ENCODE peak calls at places on chromosome 1, in four cellular contexts. L is right cardiac atrium, T is PC-9, P is tibial artery. W is an unnamed sample. For H3K9me3, the result is how much of the 10 kb centered on the place peaks cover.

GRCh38 chr1:168626326-168626725 is 49.9 kb downstream of the XCL1 start:
- DNase-seq in L (no peak), T (no peak), P (no peak), W (no peak)

GRCh38 chr1:43345119-43345518 is 7.5 kb downstream of the MPL start:
- DNase-seq in L (no peak), T (peak), P (no peak), W (peak)

GRCh38 chr1:224432672-224433040 is 1.9 kb downstream of the WDR26 start:
- DNase-seq in L (no peak), T (no peak), P (no peak), W (peak)

GRCh38 chr1:13754510-13755103 is 54.6 kb downstream of the PRDM2 start:
- DNase-seq in L (no peak), T (no peak), P (no peak), W (no peak)

GRCh38 chr1:112744019-112744578 is 29.0 kb upstream of the PPM1J start:
- DNase-seq in L (peak), T (no peak), P (no peak), W (peak)

GRCh38 chr1:178686407-178686806 is 38.6 kb upstream of the RALGPS2 start:
- DNase-seq in L (no peak), T (no peak), P (no peak), W (no peak)

GRCh38 chr1:224340711-224341384 is 10.9 kb upstream of the NVL start:
- DNase-seq in L (peak), T (no peak), P (no peak), W (peak)

GRCh38 chr1:178494569-178494971 is 2.2 kb downstream of the CLEC20A start:
- DNase-seq in L (no peak), T (no peak), P (no peak), W (no peak)

GRCh38 chr1:180510882-180511281 is 8.5 kb upstream of the ACBD6 start:
- DNase-seq in L (no peak), T (no peak), P (no peak), W (no peak)

GRCh38 chr1:212247179-212247721 is 38.0 kb upstream of the PPP2R5A start:
- DNase-seq in L (peak), T (no peak), P (no peak), W (no peak)

GRCh38 chr1:159430985-159431384 is 1.0 kb upstream of the OR10J4 start:
- DNase-seq in L (no peak), T (no peak), P (no peak), W (no peak)

GRCh38 chr1:114353233-114353632 is 157.8 kb downstream of the TRIM33 start:
- DNase-seq in L (peak), T (no peak), P (peak), W (no peak)

GRCh38 chr1:188514917-188515316 is 1686.2 kb downstream of the PLA2G4A start:
- DNase-seq in L (no peak), T (no peak), P (no peak), W (no peak)

GRCh38 chr1:63326106-63326472 is 3.7 kb downstream of the FOXD3 start:
- DNase-seq in L (no peak), T (no peak), P (no peak), W (no peak)

GRCh38 chr1:218946147-218946546 is 227.5 kb upstream of the LYPLAL1 start:
- DNase-seq in L (no peak), T (no peak), P (no peak), W (no peak)

GRCh38 chr1:147264158-147264768 is 21.8 kb downstream of the CHD1L start:
- DNase-seq in L (no peak), T (no peak), P (no peak), W (no peak)

GRCh38 chr1:217472915-217473314 is 158.0 kb downstream of the GPATCH2 start:
- DNase-seq in L (no peak), T (no peak), P (no peak), W (peak)

GRCh38 chr1:181015258-181015630 is 7.4 kb downstream of the STX6 start:
- DNase-seq in L (no peak), T (no peak), P (no peak), W (no peak)

GRCh38 chr1:24745711-24746582 is 700 bp downstream of the CLIC4 start:
- DNase-seq in L (peak), T (peak), P (peak), W (peak)

GRCh38 chr1:1873186-1873585 is 17.7 kb downstream of the GNB1 start:
- DNase-seq in L (peak), T (no peak), P (no peak), W (peak)

GRCh38 chr1:19122668-19123067 is 87.4 kb downstream of the UBR4 start:
- DNase-seq in L (peak), T (peak), P (no peak), W (peak)

GRCh38 chr1:53505401-53505800 is 46.2 kb downstream of the DMRTB1 start:
- DNase-seq in L (peak), T (no peak), P (no peak), W (no peak)

GRCh38 chr1:214957330-214958137 is 125.0 kb upstream of the KCNK2 start:
- DNase-seq in L (no peak), T (peak), P (no peak), W (no peak)

GRCh38 chr1:119254067-119254720 is 113.7 kb upstream of the WARS2 start:
- DNase-seq in L (no peak), T (peak), P (no peak), W (no peak)

GRCh38 chr1:205725514-205725913 is 24.5 kb downstream of the NUCKS1 start:
- DNase-seq in L (no peak), T (no peak), P (no peak), W (no peak)

GRCh38 chr1:205729945-205730610 is 19.9 kb downstream of the NUCKS1 start:
- DNase-seq in L (no peak), T (no peak), P (no peak), W (no peak)

GRCh38 chr1:205726619-205727125 is 23.3 kb downstream of the NUCKS1 start:
- DNase-seq in L (no peak), T (no peak), P (no peak), W (no peak)
- H3K4me3 ChIP-seq in L (no peak), T (no peak), P (no peak), W (no peak)

DNA sequence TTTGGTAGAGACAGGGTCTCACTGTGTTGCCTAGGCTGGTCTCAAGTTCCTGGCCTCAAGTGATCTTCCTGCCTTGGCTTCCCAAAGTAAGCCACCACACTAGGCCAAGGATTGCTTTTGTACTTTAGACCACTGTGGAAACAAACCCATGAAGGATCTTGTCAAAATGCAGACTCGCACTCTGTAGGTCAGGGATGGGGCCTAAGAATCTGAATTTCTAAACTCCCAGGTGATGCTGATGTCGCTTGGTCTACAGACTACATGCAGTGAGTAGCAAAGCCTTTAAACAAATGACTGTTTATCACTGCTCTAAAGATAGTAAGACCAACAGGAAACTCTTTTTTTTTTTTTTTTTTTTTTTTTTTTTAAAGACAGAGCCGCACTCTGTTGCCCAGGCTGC is 54.1 kb upstream of the MUTYH start:
- DNase-seq in L (no peak), T (no peak), P (no peak), W (no peak)
- H3K27ac ChIP-seq in L (peak), T (no peak), P (no peak), W (no peak)

DNA sequence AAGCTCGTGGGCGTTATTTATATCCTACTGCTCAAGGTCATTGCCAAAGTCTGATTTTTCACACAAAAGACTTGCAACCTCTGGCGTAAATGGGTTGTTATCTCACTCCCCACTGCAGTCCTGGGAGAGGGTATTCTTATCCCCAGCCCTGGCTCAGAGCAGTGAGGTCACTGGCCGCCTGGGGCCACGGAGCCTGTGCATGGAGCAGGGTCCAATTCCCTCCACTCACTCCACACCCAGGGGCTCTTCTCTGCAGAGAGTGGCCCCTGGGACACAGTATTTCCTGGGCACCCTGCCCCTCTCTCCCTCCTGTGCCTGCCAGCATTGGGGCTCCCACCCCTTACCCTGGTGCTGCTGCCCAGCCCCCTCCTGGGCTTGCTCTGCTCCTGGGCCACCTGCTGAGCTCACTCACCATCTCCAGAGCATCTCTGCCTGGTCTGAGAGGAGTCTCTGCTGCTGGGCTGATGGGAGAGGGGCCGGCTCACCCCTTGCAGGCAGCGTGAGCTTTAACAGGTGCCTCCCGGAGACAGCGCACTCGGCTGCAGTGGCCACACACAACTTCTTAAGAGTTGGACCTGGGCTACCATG is 721.8 kb downstream of the MATN1 start:
- DNase-seq in L (no peak), T (no peak), P (no peak), W (no peak)
- H3K9me3 ChIP-seq in L (under half), T (under half), P (under half), W (under half)

GRCh38 chr1:153627797-153628626 is at the start of gene S100A1:
- DNase-seq in L (peak), T (no peak), P (no peak), W (no peak)
- H3K4me3 ChIP-seq in L (peak), T (peak), P (peak), W (peak)

GRCh38 chr1:33365560-33365997 is 44.7 kb upstream of the A3GALT2 start:
- DNase-seq in L (peak), T (no peak), P (peak), W (no peak)
- H3K27ac ChIP-seq in L (peak), T (no peak), P (peak), W (no peak)

GRCh38 chr1:82979593-82980230 is 1019.2 kb downstream of the TTLL7 start:
- DNase-seq in L (no peak), T (no peak), P (no peak), W (no peak)
- H3K9me3 ChIP-seq in L (under half), T (under half), P (under half), W (under half)

GRCh38 chr1:17585266-17585987 is 45.9 kb downstream of the ARHGEF10L start:
- DNase-seq in L (no peak), T (no peak), P (no peak), W (no peak)

GRCh38 chr1:17587693-17588047 is 48.2 kb downstream of the ARHGEF10L start:
- DNase-seq in L (no peak), T (no peak), P (no peak), W (no peak)

GRCh38 chr1:17584539-17584938 is 45.0 kb downstream of the ARHGEF10L start:
- DNase-seq in L (no peak), T (no peak), P (no peak), W (no peak)

GRCh38 chr1:17586172-17586963 is 46.9 kb downstream of the ARHGEF10L start:
- DNase-seq in L (no peak), T (no peak), P (peak), W (no peak)

GRCh38 chr1:17588048-17588781 is 48.7 kb downstream of the ARHGEF10L start:
- DNase-seq in L (peak), T (peak), P (peak), W (peak)
- H3K4me3 ChIP-seq in L (peak), T (no peak), P (peak), W (no peak)

GRCh38 chr1:154735801-154736163 is 127.8 kb upstream of the ADAR start:
- DNase-seq in L (no peak), T (no peak), P (no peak), W (no peak)

GRCh38 chr1:154735061-154735800 is 127.2 kb upstream of the ADAR start:
- DNase-seq in L (no peak), T (no peak), P (no peak), W (no peak)

GRCh38 chr1:154733621-154734020 is 125.6 kb upstream of the ADAR start:
- DNase-seq in L (no peak), T (no peak), P (no peak), W (no peak)

GRCh38 chr1:154739654-154740053 is 130.4 kb downstream of the KCNN3 start:
- DNase-seq in L (no peak), T (no peak), P (no peak), W (no peak)

GRCh38 chr1:154736840-154737239 is 128.9 kb upstream of the ADAR start:
- DNase-seq in L (no peak), T (no peak), P (no peak), W (no peak)
- H3K27ac ChIP-seq in L (no peak), T (no peak), P (no peak), W (no peak)

W was measured in small intestine.